ENCODE peak calls at places on chromosome 3, in nine cellular contexts. J is K562, M is GM12891, Q is endothelial cell of umbilical vein, Z is HCT116, S is sigmoid colon, N is breast epithelium, B is upper lobe of left lung, W is esophagus muscularis mucosa. H is an unnamed sample.
A peak's percentile ranks its signal among the peaks of the same experiment; 100 is the strongest.

GRCh38 chr3:170709046-170709445 is 123.2 kb upstream of the SLC7A14 start:
- DNase-seq in J (no peak), M (no peak), Q (no peak), Z (no peak), S (peak; percentile 66), N (no peak), B (no peak), W (no peak), H (no peak)

GRCh38 chr3:39531066-39531465 is 63.6 kb downstream of the MOBP start:
- DNase-seq in J (no peak), M (no peak), Q (no peak), Z (no peak), S (no peak), N (no peak), B (no peak), W (no peak), H (no peak)

GRCh38 chr3:135637033-135637432 is 328.5 kb upstream of the PPP2R3A start:
- DNase-seq in J (no peak), M (no peak), Q (no peak), Z (no peak), S (no peak), N (no peak), B (no peak), W (no peak), H (no peak)

GRCh38 chr3:169327969-169328368 is 335.5 kb downstream of the MECOM start:
- DNase-seq in J (no peak), M (no peak), Q (no peak), Z (no peak), S (no peak), N (no peak), B (no peak), W (no peak), H (no peak)

GRCh38 chr3:127485396-127486170 is 105.0 kb downstream of the TPRA1 start:
- DNase-seq in J (no peak), M (no peak), Q (no peak), Z (no peak), S (peak; percentile 40), N (no peak), B (no peak), W (peak; percentile 82), H (no peak)

GRCh38 chr3:136343873-136344281 is 93.7 kb downstream of the PCCB start:
- DNase-seq in J (peak; percentile 57), M (no peak), Q (peak; percentile 91), Z (no peak), S (peak; percentile 95), N (peak; percentile 88), B (peak; percentile 89), W (peak; percentile 95), H (no peak)

GRCh38 chr3:155553800-155554199 is 191.1 kb downstream of the PLCH1 start:
- DNase-seq in J (no peak), M (no peak), Q (no peak), Z (no peak), S (no peak), N (no peak), B (no peak), W (no peak), H (no peak)

GRCh38 chr3:195154111-195154791 is 116.7 kb downstream of the XXYLT1 start:
- DNase-seq in J (no peak), M (no peak), Q (peak; percentile 87), Z (no peak), S (no peak), N (no peak), B (peak; percentile 44), W (no peak), H (no peak)

GRCh38 chr3:189123595-189124387 is 48.0 kb upstream of the TPRG1 start:
- DNase-seq in J (no peak), M (no peak), Q (no peak), Z (no peak), S (peak; percentile 82), N (no peak), B (no peak), W (peak; percentile 29), H (no peak)

GRCh38 chr3:10855871-10856662 is 40.0 kb downstream of the SLC6A11 start:
- DNase-seq in J (peak; percentile 46), M (no peak), Q (no peak), Z (peak; percentile 12), S (no peak), N (no peak), B (no peak), W (no peak), H (no peak)

GRCh38 chr3:194095464-194095863 is 40.5 kb upstream of the HES1 start:
- DNase-seq in J (no peak), M (no peak), Q (peak; percentile 62), Z (no peak), S (peak; percentile 79), N (no peak), B (peak; percentile 86), W (no peak), H (no peak)

GRCh38 chr3:104596054-104596453 is 770.7 kb upstream of the ALCAM start:
- DNase-seq in J (no peak), M (no peak), Q (no peak), Z (no peak), S (no peak), N (no peak), B (no peak), W (no peak), H (no peak)

GRCh38 chr3:47522082-47522987 is 8.8 kb upstream of the ELP6 start:
- DNase-seq in J (peak; percentile 72), M (peak; percentile 57), Q (peak; percentile 86), Z (peak; percentile 91), S (peak; percentile 92), N (peak; percentile 79), B (peak; percentile 88), W (no peak), H (peak; percentile 52)
- TF ChIP-seq POLR2AphosphoS5 in J (no peak), M (no peak), Q (peak; percentile 34), Z (no peak), S (peak; percentile 28), N (peak; percentile 69), B (no peak), W (peak; percentile 20), H (no peak)

GRCh38 chr3:42804113-42804830 is at the start of gene HIGD1A:
- DNase-seq in J (peak; percentile 100), M (peak; percentile 97), Q (peak; percentile 96), Z (peak; percentile 86), S (peak; percentile 98), N (peak; percentile 95), B (peak; percentile 98), W (peak; percentile 99), H (peak; percentile 98)
- TF ChIP-seq POLR2A in J (peak; percentile 96), M (peak; percentile 83), Q (peak; percentile 67), Z (no peak), S (peak; percentile 97), N (peak; percentile 93), B (peak; percentile 98), W (peak; percentile 93), H (peak; percentile 85)

GRCh38 chr3:129176051-129176450 is 7.6 kb downstream of the CNBP start:
- DNase-seq in J (no peak), M (no peak), Q (no peak), Z (no peak), S (no peak), N (no peak), B (no peak), W (no peak), H (no peak)
- TF ChIP-seq POLR2AphosphoS5 in J (no peak), M (no peak), Q (no peak), Z (no peak), S (no peak), N (no peak), B (no peak), W (no peak), H (no peak)

GRCh38 chr3:150737874-150738679 is 24.9 kb downstream of the SIAH2 start:
- DNase-seq in J (peak; percentile 88), M (no peak), Q (no peak), Z (peak; percentile 42), S (no peak), N (no peak), B (no peak), W (peak; percentile 70), H (no peak)
- TF ChIP-seq POLR2A in J (no peak), M (no peak), Q (no peak), Z (no peak), S (no peak), N (no peak), B (no peak), W (no peak), H (no peak)

GRCh38 chr3:113585228-113585627 is 52.9 kb downstream of the SIDT1 start:
- DNase-seq in J (no peak), M (no peak), Q (no peak), Z (no peak), S (no peak), N (no peak), B (no peak), W (no peak), H (no peak)
- TF ChIP-seq POLR2AphosphoS5 in J (no peak), M (no peak), Q (no peak), Z (no peak), S (no peak), N (no peak), B (no peak), W (no peak), H (no peak)

GRCh38 chr3:5188419-5189405 is 1.2 kb downstream of the EDEM1 start:
- DNase-seq in J (peak; percentile 58), M (no peak), Q (peak; percentile 55), Z (no peak), S (no peak), N (no peak), B (peak; percentile 84), W (no peak), H (no peak)

GRCh38 chr3:5186089-5186853 is 1.2 kb upstream of the EDEM1 start:
- DNase-seq in J (no peak), M (no peak), Q (peak; percentile 22), Z (no peak), S (no peak), N (no peak), B (peak; percentile 60), W (no peak), H (no peak)

GRCh38 chr3:5186854-5187151 is 704 bp upstream of the EDEM1 start:
- DNase-seq in J (no peak), M (no peak), Q (no peak), Z (no peak), S (no peak), N (no peak), B (no peak), W (no peak), H (no peak)

GRCh38 chr3:5187920-5188418 is 462 bp downstream of the EDEM1 start:
- DNase-seq in J (peak; percentile 68), M (no peak), Q (no peak), Z (no peak), S (peak; percentile 74), N (no peak), B (peak; percentile 31), W (no peak), H (peak; percentile 31)

GRCh38 chr3:5187152-5187919 is at the start of gene EDEM1:
- DNase-seq in J (peak; percentile 99), M (peak; percentile 93), Q (peak; percentile 98), Z (peak; percentile 86), S (peak; percentile 97), N (peak; percentile 95), B (peak; percentile 97), W (peak; percentile 98), H (peak; percentile 93)
- TF ChIP-seq POLR2A in J (peak; percentile 97), M (peak; percentile 13), Q (peak; percentile 72), Z (peak; percentile 36), S (peak; percentile 55), N (peak; percentile 75), B (peak; percentile 97), W (peak; percentile 72), H (peak; percentile 69)